ENCODE peak calls at places on chromosome 5, in six cellular contexts. One of them, this sample, is unnamed.

GRCh38 chr5:71528206-71528605 is 58.9 kb upstream of the MCCC2 start:
- DNase-seq in upper lobe of right lung: no peak
- DNase-seq in GM20000: no peak
- DNase-seq in H9: no peak
- DNase-seq in GM12865: no peak
- DNase-seq in heart left ventricle: no peak
- DNase-seq in this sample: no peak

GRCh38 chr5:143376911-143377838 is 26.3 kb downstream of the NR3C1 start:
- DNase-seq in GM20000: no peak
- DNase-seq in heart left ventricle: no peak
- DNase-seq in upper lobe of right lung: no peak
- DNase-seq in GM12865: no peak
- DNase-seq in H9: peak; percentile 77
- DNase-seq in this sample: no peak

GRCh38 chr5:134958755-134959154 is 9.0 kb upstream of the CATSPER3 start:
- DNase-seq in GM20000: no peak
- DNase-seq in H9: peak; percentile 44
- DNase-seq in GM12865: no peak
- DNase-seq in heart left ventricle: no peak
- DNase-seq in upper lobe of right lung: no peak
- DNase-seq in this sample: no peak

GRCh38 chr5:33023649-33024048 is 312.5 kb downstream of the NPR3 start:
- DNase-seq in heart left ventricle: no peak
- DNase-seq in H9: no peak
- DNase-seq in upper lobe of right lung: no peak
- DNase-seq in GM12865: no peak
- DNase-seq in GM20000: no peak
- DNase-seq in this sample: no peak

GRCh38 chr5:177116631-177117373 is 16.8 kb upstream of the NSD1 start:
- DNase-seq in GM20000: peak; percentile 73
- DNase-seq in upper lobe of right lung: peak; percentile 93
- DNase-seq in H9: peak; percentile 92
- DNase-seq in GM12865: peak; percentile 83
- DNase-seq in heart left ventricle: peak; percentile 96
- DNase-seq in this sample: peak; percentile 54

GRCh38 chr5:116303810-116304209 is 219.0 kb downstream of the COMMD10 start:
- DNase-seq in H9: no peak
- DNase-seq in heart left ventricle: no peak
- DNase-seq in upper lobe of right lung: no peak
- DNase-seq in GM12865: no peak
- DNase-seq in GM20000: no peak
- DNase-seq in this sample: no peak

GRCh38 chr5:32475338-32476097 is 31.0 kb upstream of the ZFR start:
- DNase-seq in GM12865: no peak
- DNase-seq in heart left ventricle: no peak
- DNase-seq in upper lobe of right lung: no peak
- DNase-seq in GM20000: no peak
- DNase-seq in H9: no peak
- DNase-seq in this sample: no peak

GRCh38 chr5:172806897-172807672 is 27.0 kb upstream of the ERGIC1 start:
- DNase-seq in upper lobe of right lung: peak; percentile 95
- DNase-seq in heart left ventricle: peak; percentile 93
- DNase-seq in H9: peak; percentile 89
- DNase-seq in GM12865: peak; percentile 95
- DNase-seq in GM20000: peak; percentile 92
- DNase-seq in this sample: peak; percentile 34

GRCh38 chr5:174572591-174572990 is 151.8 kb upstream of the MSX2 start:
- DNase-seq in GM12865: no peak
- DNase-seq in H9: no peak
- DNase-seq in heart left ventricle: no peak
- DNase-seq in GM20000: no peak
- DNase-seq in upper lobe of right lung: no peak
- DNase-seq in this sample: no peak

GRCh38 chr5:132365213-132365612 is 4.3 kb upstream of the SLC22A5 start:
- DNase-seq in GM20000: no peak
- DNase-seq in GM12865: no peak
- DNase-seq in heart left ventricle: no peak
- DNase-seq in H9: no peak
- DNase-seq in upper lobe of right lung: peak; percentile 17
- DNase-seq in this sample: no peak

GRCh38 chr5:1921711-1922110 is 39.0 kb upstream of the IRX4 start:
- DNase-seq in upper lobe of right lung: no peak
- DNase-seq in H9: no peak
- DNase-seq in GM12865: no peak
- DNase-seq in heart left ventricle: no peak
- DNase-seq in GM20000: no peak
- DNase-seq in this sample: no peak

GRCh38 chr5:57859626-57860025 is 377.0 kb upstream of the ACTBL2 start:
- DNase-seq in GM20000: no peak
- DNase-seq in upper lobe of right lung: no peak
- DNase-seq in H9: no peak
- DNase-seq in GM12865: no peak
- DNase-seq in heart left ventricle: no peak
- DNase-seq in this sample: no peak

GRCh38 chr5:35436441-35437057 is 181.1 kb upstream of the SPEF2 start:
- DNase-seq in GM12865: peak; percentile 52
- DNase-seq in heart left ventricle: no peak
- DNase-seq in GM20000: peak; percentile 36
- DNase-seq in H9: no peak
- DNase-seq in upper lobe of right lung: no peak
- DNase-seq in this sample: peak; percentile 39

GRCh38 chr5:150411245-150411979 is 1.3 kb downstream of the CD74 start:
- DNase-seq in H9: no peak
- DNase-seq in GM12865: peak; percentile 88
- DNase-seq in heart left ventricle: no peak
- DNase-seq in upper lobe of right lung: peak; percentile 81
- DNase-seq in GM20000: no peak
- DNase-seq in this sample: no peak

GRCh38 chr5:170860415-170860814 is 1.4 kb upstream of the RANBP17 start:
- DNase-seq in heart left ventricle: no peak
- DNase-seq in H9: no peak
- DNase-seq in GM12865: no peak
- DNase-seq in GM20000: no peak
- DNase-seq in upper lobe of right lung: no peak
- DNase-seq in this sample: no peak

GRCh38 chr5:59095480-59095879 is 512.6 kb downstream of the RAB3C start:
- DNase-seq in GM12865: no peak
- DNase-seq in GM20000: no peak
- DNase-seq in upper lobe of right lung: no peak
- DNase-seq in heart left ventricle: no peak
- DNase-seq in H9: no peak
- DNase-seq in this sample: no peak

GRCh38 chr5:168070761-168071160 is 220.7 kb upstream of the WWC1 start:
- DNase-seq in GM12865: no peak
- DNase-seq in H9: no peak
- DNase-seq in heart left ventricle: no peak
- DNase-seq in GM20000: no peak
- DNase-seq in upper lobe of right lung: no peak
- DNase-seq in this sample: no peak

GRCh38 chr5:170178814-170179213 is 54.0 kb upstream of the C5orf58 start:
- DNase-seq in heart left ventricle: no peak
- DNase-seq in H9: no peak
- DNase-seq in upper lobe of right lung: no peak
- DNase-seq in GM20000: no peak
- DNase-seq in GM12865: no peak
- DNase-seq in this sample: no peak

GRCh38 chr5:79959407-79959806 is 31.7 kb downstream of the MTX3 start:
- DNase-seq in GM12865: no peak
- DNase-seq in H9: no peak
- DNase-seq in heart left ventricle: no peak
- DNase-seq in GM20000: no peak
- DNase-seq in upper lobe of right lung: no peak
- DNase-seq in this sample: no peak

GRCh38 chr5:124660229-124661093 is 86.0 kb downstream of the ZNF608 start:
- DNase-seq in upper lobe of right lung: no peak
- DNase-seq in GM20000: no peak
- DNase-seq in heart left ventricle: no peak
- DNase-seq in H9: no peak
- DNase-seq in GM12865: no peak
- DNase-seq in this sample: no peak

GRCh38 chr5:33891731-33892418 is at the start of gene ADAMTS12:
- DNase-seq in GM20000: peak; percentile 67
- DNase-seq in GM12865: peak; percentile 26
- DNase-seq in heart left ventricle: peak; percentile 81
- DNase-seq in H9: peak; percentile 75
- DNase-seq in upper lobe of right lung: peak; percentile 68
- DNase-seq in this sample: peak; percentile 34

GRCh38 chr5:91212336-91213092 is 170.6 kb downstream of the ARRDC3 start:
- DNase-seq in upper lobe of right lung: no peak
- DNase-seq in H9: no peak
- DNase-seq in GM20000: no peak
- DNase-seq in heart left ventricle: no peak
- DNase-seq in GM12865: no peak
- DNase-seq in this sample: no peak

GRCh38 chr5:72648511-72648910 is 141.3 kb upstream of the ZNF366 start:
- DNase-seq in H9: no peak
- DNase-seq in heart left ventricle: no peak
- DNase-seq in GM20000: no peak
- DNase-seq in upper lobe of right lung: no peak
- DNase-seq in GM12865: no peak
- DNase-seq in this sample: no peak

GRCh38 chr5:95841914-95842812 is 19.6 kb upstream of the GLRX start:
- DNase-seq in upper lobe of right lung: no peak
- DNase-seq in H9: no peak
- DNase-seq in GM20000: no peak
- DNase-seq in heart left ventricle: no peak
- DNase-seq in GM12865: no peak
- DNase-seq in this sample: no peak

GRCh38 chr5:146574713-146575112 is 58.7 kb upstream of the GPR151 start:
- DNase-seq in GM20000: no peak
- DNase-seq in H9: no peak
- DNase-seq in upper lobe of right lung: no peak
- DNase-seq in heart left ventricle: no peak
- DNase-seq in GM12865: no peak
- DNase-seq in this sample: no peak

GRCh38 chr5:139517683-139518564 is 35.4 kb upstream of the STING1 start:
- DNase-seq in heart left ventricle: peak; percentile 97
- DNase-seq in GM20000: peak; percentile 90
- DNase-seq in H9: peak; percentile 94
- DNase-seq in upper lobe of right lung: peak; percentile 96
- DNase-seq in GM12865: peak; percentile 93
- DNase-seq in this sample: peak; percentile 98

GRCh38 chr5:93189707-93190120 is 391.3 kb downstream of the NR2F1-AS1 start:
- DNase-seq in heart left ventricle: no peak
- DNase-seq in GM20000: no peak
- DNase-seq in upper lobe of right lung: no peak
- DNase-seq in H9: no peak
- DNase-seq in GM12865: no peak
- DNase-seq in this sample: no peak

GRCh38 chr5:5979362-5979760 is 399.0 kb downstream of the MED10 start:
- DNase-seq in H9: no peak
- DNase-seq in heart left ventricle: no peak
- DNase-seq in upper lobe of right lung: no peak
- DNase-seq in GM20000: no peak
- DNase-seq in GM12865: no peak
- DNase-seq in this sample: no peak

GRCh38 chr5:150461231-150461630 is 11.7 kb upstream of the RPS14 start:
- DNase-seq in H9: no peak
- DNase-seq in upper lobe of right lung: no peak
- DNase-seq in heart left ventricle: no peak
- DNase-seq in GM12865: peak; percentile 83
- DNase-seq in GM20000: peak; percentile 83
- DNase-seq in this sample: no peak

GRCh38 chr5:110463116-110463515 is 263.4 kb downstream of the TMEM232 start:
- DNase-seq in heart left ventricle: no peak
- DNase-seq in GM12865: no peak
- DNase-seq in upper lobe of right lung: no peak
- DNase-seq in H9: no peak
- DNase-seq in GM20000: no peak
- DNase-seq in this sample: no peak

GRCh38 chr5:110458313-110458712 is 268.2 kb downstream of the TMEM232 start:
- DNase-seq in GM12865: no peak
- DNase-seq in GM20000: no peak
- DNase-seq in heart left ventricle: no peak
- DNase-seq in upper lobe of right lung: no peak
- DNase-seq in H9: no peak
- DNase-seq in this sample: no peak

DNA sequence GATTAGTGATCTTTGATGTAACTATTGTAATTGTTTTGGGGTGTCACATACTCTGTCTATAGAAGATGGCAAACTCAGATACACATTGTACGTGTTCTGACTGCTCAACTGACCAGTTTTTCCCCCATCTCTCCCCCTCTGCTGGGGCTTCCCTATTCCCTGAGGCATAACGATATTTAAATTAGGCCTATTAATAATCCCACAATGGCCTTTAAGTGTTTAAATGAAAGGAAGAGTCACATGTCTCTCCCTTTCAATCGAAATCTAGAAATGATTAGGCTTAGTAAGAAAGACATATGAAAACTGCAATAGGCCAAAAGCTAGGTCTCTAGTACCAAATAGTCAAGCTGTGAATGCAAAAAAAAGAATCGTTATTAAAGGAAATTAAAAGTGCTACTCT is 265.6 kb downstream of the TMEM232 start:
- DNase-seq in GM12865: peak; percentile 15
- DNase-seq in upper lobe of right lung: no peak
- DNase-seq in heart left ventricle: no peak
- DNase-seq in GM20000: no peak
- DNase-seq in H9: no peak
- DNase-seq in this sample: no peak
- TF ChIP-seq CTCF in GM12865: no peak
- TF ChIP-seq CTCF in upper lobe of right lung: no peak
- TF ChIP-seq CTCF in heart left ventricle: no peak
- TF ChIP-seq CTCF in GM20000: no peak
- TF ChIP-seq CTCF in H9: no peak
- TF ChIP-seq CTCF in this sample: no peak

GRCh38 chr5:14561741-14562140 is 19.9 kb upstream of the OTULINL start:
- DNase-seq in heart left ventricle: no peak
- DNase-seq in GM12865: no peak
- DNase-seq in H9: no peak
- DNase-seq in upper lobe of right lung: no peak
- DNase-seq in GM20000: no peak
- DNase-seq in this sample: no peak
- TF ChIP-seq CTCF in heart left ventricle: no peak
- TF ChIP-seq CTCF in GM12865: no peak
- TF ChIP-seq CTCF in H9: no peak
- TF ChIP-seq CTCF in upper lobe of right lung: no peak
- TF ChIP-seq CTCF in GM20000: no peak
- TF ChIP-seq CTCF in this sample: no peak

GRCh38 chr5:50440651-50441478 is at the start of gene EMB:
- DNase-seq in upper lobe of right lung: peak; percentile 89
- DNase-seq in GM20000: peak; percentile 63
- DNase-seq in GM12865: peak; percentile 71
- DNase-seq in H9: peak; percentile 92
- DNase-seq in heart left ventricle: peak; percentile 87
- DNase-seq in this sample: peak; percentile 62
- TF ChIP-seq CTCF in upper lobe of right lung: peak; percentile 26
- TF ChIP-seq CTCF in GM20000: peak; percentile 32
- TF ChIP-seq CTCF in GM12865: peak; percentile 26
- TF ChIP-seq CTCF in H9: peak; percentile 47
- TF ChIP-seq CTCF in heart left ventricle: no peak
- TF ChIP-seq CTCF in this sample: no peak

DNA sequence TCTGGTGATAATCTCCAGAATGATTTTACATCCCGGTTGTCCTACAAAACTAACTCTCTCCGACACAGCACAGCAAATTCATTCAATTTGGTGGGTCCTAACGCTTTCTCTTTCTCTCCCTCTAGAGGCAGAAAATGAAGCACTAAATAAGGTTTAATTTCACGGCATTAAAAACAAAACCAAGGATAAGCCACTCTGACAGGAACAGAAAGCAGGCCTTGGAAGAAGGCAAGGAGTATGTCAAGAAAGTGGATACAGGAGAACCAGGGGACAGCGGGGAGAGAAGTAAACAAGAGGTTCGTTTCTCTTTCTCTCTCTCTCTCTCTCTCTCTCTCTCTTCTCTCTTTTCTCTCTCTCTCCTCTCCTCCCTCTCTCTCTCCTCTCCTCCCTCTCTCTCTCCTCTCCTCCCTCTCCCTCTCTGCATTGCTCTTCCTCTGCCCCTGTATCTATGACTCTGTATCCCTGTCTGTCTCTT is 49.8 kb downstream of the EBF1 start:
- DNase-seq in heart left ventricle: no peak
- DNase-seq in GM12865: peak; percentile 22
- DNase-seq in upper lobe of right lung: no peak
- DNase-seq in H9: no peak
- DNase-seq in GM20000: no peak
- DNase-seq in this sample: no peak
- TF ChIP-seq CTCF in heart left ventricle: peak; percentile 32
- TF ChIP-seq CTCF in GM12865: peak; percentile 6
- TF ChIP-seq CTCF in upper lobe of right lung: peak; percentile 29
- TF ChIP-seq CTCF in H9: peak; percentile 42
- TF ChIP-seq CTCF in GM20000: no peak
- TF ChIP-seq CTCF in this sample: no peak

This sample was measured in endothelial cell.